ENCODE peak calls at places on chromosome X, in nine cellular contexts. One of them, this sample, is unnamed.

GRCh38 chrX:130055103-130055502 is 55.2 kb downstream of the ELF4 start:
- DNase-seq in activated naive CD4-positive, alpha-beta T cell treated with anti-CD3 and anti-CD28 coated beads for 36 hours: no peak
- DNase-seq in stromal cell of bone marrow: peak; percentile 37
- DNase-seq in AG08395: peak; percentile 71
- DNase-seq in BE2C: no peak
- DNase-seq in NCI-H524: no peak
- DNase-seq in SK-N-SH: no peak
- DNase-seq in GM12878: no peak
- DNase-seq in NCI-H1092: no peak
- DNase-seq in this sample: no peak

GRCh38 chrX:9122504-9123245 is 88.7 kb upstream of the FAM9B start:
- DNase-seq in GM12878: no peak
- DNase-seq in NCI-H524: no peak
- DNase-seq in SK-N-SH: no peak
- DNase-seq in AG08395: no peak
- DNase-seq in stromal cell of bone marrow: no peak
- DNase-seq in BE2C: no peak
- DNase-seq in NCI-H1092: no peak
- DNase-seq in activated naive CD4-positive, alpha-beta T cell treated with anti-CD3 and anti-CD28 coated beads for 36 hours: no peak
- DNase-seq in this sample: no peak

GRCh38 chrX:136291824-136292223 is 8.9 kb upstream of the ADGRG4 start:
- DNase-seq in NCI-H1092: no peak
- DNase-seq in SK-N-SH: no peak
- DNase-seq in stromal cell of bone marrow: no peak
- DNase-seq in BE2C: no peak
- DNase-seq in GM12878: no peak
- DNase-seq in NCI-H524: no peak
- DNase-seq in AG08395: no peak
- DNase-seq in activated naive CD4-positive, alpha-beta T cell treated with anti-CD3 and anti-CD28 coated beads for 36 hours: no peak
- DNase-seq in this sample: no peak

GRCh38 chrX:153457136-153457825 is 11.4 kb upstream of the TREX2 start:
- DNase-seq in NCI-H524: no peak
- DNase-seq in stromal cell of bone marrow: no peak
- DNase-seq in activated naive CD4-positive, alpha-beta T cell treated with anti-CD3 and anti-CD28 coated beads for 36 hours: no peak
- DNase-seq in GM12878: no peak
- DNase-seq in BE2C: no peak
- DNase-seq in NCI-H1092: no peak
- DNase-seq in AG08395: no peak
- DNase-seq in SK-N-SH: no peak
- DNase-seq in this sample: no peak

GRCh38 chrX:150856785-150857184 is 41.7 kb downstream of the CD99L2 start:
- DNase-seq in NCI-H524: no peak
- DNase-seq in activated naive CD4-positive, alpha-beta T cell treated with anti-CD3 and anti-CD28 coated beads for 36 hours: no peak
- DNase-seq in stromal cell of bone marrow: no peak
- DNase-seq in SK-N-SH: no peak
- DNase-seq in BE2C: no peak
- DNase-seq in AG08395: no peak
- DNase-seq in GM12878: no peak
- DNase-seq in NCI-H1092: no peak
- DNase-seq in this sample: no peak

GRCh38 chrX:40012800-40013682 is 84.7 kb downstream of the BCOR start:
- DNase-seq in NCI-H524: peak; percentile 53
- DNase-seq in BE2C: no peak
- DNase-seq in SK-N-SH: no peak
- DNase-seq in activated naive CD4-positive, alpha-beta T cell treated with anti-CD3 and anti-CD28 coated beads for 36 hours: peak; percentile 55
- DNase-seq in stromal cell of bone marrow: peak; percentile 31
- DNase-seq in AG08395: peak; percentile 37
- DNase-seq in NCI-H1092: peak; percentile 69
- DNase-seq in GM12878: no peak
- DNase-seq in this sample: no peak

GRCh38 chrX:49767231-49767630 is 61.9 kb upstream of the PAGE4 start:
- DNase-seq in SK-N-SH: no peak
- DNase-seq in NCI-H524: no peak
- DNase-seq in activated naive CD4-positive, alpha-beta T cell treated with anti-CD3 and anti-CD28 coated beads for 36 hours: no peak
- DNase-seq in AG08395: no peak
- DNase-seq in stromal cell of bone marrow: no peak
- DNase-seq in NCI-H1092: no peak
- DNase-seq in BE2C: no peak
- DNase-seq in GM12878: no peak
- DNase-seq in this sample: no peak

GRCh38 chrX:134774190-134775048 is 116.1 kb upstream of the PLAC1 start:
- DNase-seq in stromal cell of bone marrow: no peak
- DNase-seq in activated naive CD4-positive, alpha-beta T cell treated with anti-CD3 and anti-CD28 coated beads for 36 hours: no peak
- DNase-seq in GM12878: no peak
- DNase-seq in AG08395: no peak
- DNase-seq in SK-N-SH: no peak
- DNase-seq in BE2C: no peak
- DNase-seq in NCI-H1092: no peak
- DNase-seq in NCI-H524: no peak
- DNase-seq in this sample: no peak

GRCh38 chrX:54786972-54787371 is 11.1 kb downstream of the ITIH6 start:
- DNase-seq in GM12878: no peak
- DNase-seq in SK-N-SH: no peak
- DNase-seq in NCI-H524: no peak
- DNase-seq in activated naive CD4-positive, alpha-beta T cell treated with anti-CD3 and anti-CD28 coated beads for 36 hours: peak; percentile 59
- DNase-seq in AG08395: no peak
- DNase-seq in stromal cell of bone marrow: no peak
- DNase-seq in NCI-H1092: no peak
- DNase-seq in BE2C: peak; percentile 35
- DNase-seq in this sample: no peak

GRCh38 chrX:56069299-56069941 is 162.7 kb upstream of the KLF8 start:
- DNase-seq in SK-N-SH: no peak
- DNase-seq in BE2C: no peak
- DNase-seq in AG08395: no peak
- DNase-seq in stromal cell of bone marrow: no peak
- DNase-seq in GM12878: no peak
- DNase-seq in NCI-H1092: no peak
- DNase-seq in NCI-H524: no peak
- DNase-seq in activated naive CD4-positive, alpha-beta T cell treated with anti-CD3 and anti-CD28 coated beads for 36 hours: no peak
- DNase-seq in this sample: no peak

GRCh38 chrX:19683817-19684216 is 168.5 kb upstream of the MAP3K15 start:
- DNase-seq in NCI-H1092: no peak
- DNase-seq in stromal cell of bone marrow: no peak
- DNase-seq in SK-N-SH: no peak
- DNase-seq in NCI-H524: no peak
- DNase-seq in BE2C: no peak
- DNase-seq in AG08395: no peak
- DNase-seq in activated naive CD4-positive, alpha-beta T cell treated with anti-CD3 and anti-CD28 coated beads for 36 hours: peak; percentile 51
- DNase-seq in GM12878: no peak
- DNase-seq in this sample: peak; percentile 18

GRCh38 chrX:30851459-30851858 is 37.6 kb downstream of the TAB3 start:
- DNase-seq in NCI-H524: no peak
- DNase-seq in GM12878: no peak
- DNase-seq in AG08395: no peak
- DNase-seq in stromal cell of bone marrow: no peak
- DNase-seq in BE2C: no peak
- DNase-seq in NCI-H1092: no peak
- DNase-seq in SK-N-SH: no peak
- DNase-seq in activated naive CD4-positive, alpha-beta T cell treated with anti-CD3 and anti-CD28 coated beads for 36 hours: no peak
- DNase-seq in this sample: no peak

GRCh38 chrX:16778545-16778944 is 7.7 kb upstream of the TXLNG start:
- DNase-seq in NCI-H1092: no peak
- DNase-seq in stromal cell of bone marrow: no peak
- DNase-seq in AG08395: no peak
- DNase-seq in NCI-H524: no peak
- DNase-seq in activated naive CD4-positive, alpha-beta T cell treated with anti-CD3 and anti-CD28 coated beads for 36 hours: no peak
- DNase-seq in SK-N-SH: no peak
- DNase-seq in GM12878: no peak
- DNase-seq in BE2C: no peak
- DNase-seq in this sample: no peak

GRCh38 chrX:17038681-17039161 is 92.3 kb downstream of the REPS2 start:
- DNase-seq in BE2C: no peak
- DNase-seq in GM12878: no peak
- DNase-seq in AG08395: peak; percentile 13
- DNase-seq in NCI-H1092: no peak
- DNase-seq in activated naive CD4-positive, alpha-beta T cell treated with anti-CD3 and anti-CD28 coated beads for 36 hours: no peak
- DNase-seq in stromal cell of bone marrow: no peak
- DNase-seq in NCI-H524: no peak
- DNase-seq in SK-N-SH: peak; percentile 6
- DNase-seq in this sample: no peak

GRCh38 chrX:20139966-20140365 is 1.7 kb downstream of the EIF1AX start:
- DNase-seq in AG08395: peak; percentile 56
- DNase-seq in stromal cell of bone marrow: peak; percentile 42
- DNase-seq in BE2C: no peak
- DNase-seq in GM12878: no peak
- DNase-seq in SK-N-SH: no peak
- DNase-seq in activated naive CD4-positive, alpha-beta T cell treated with anti-CD3 and anti-CD28 coated beads for 36 hours: no peak
- DNase-seq in NCI-H524: no peak
- DNase-seq in NCI-H1092: no peak
- DNase-seq in this sample: no peak

GRCh38 chrX:69165116-69165651 is at the start of gene PJA1:
- DNase-seq in GM12878: no peak
- DNase-seq in stromal cell of bone marrow: peak; percentile 61
- DNase-seq in activated naive CD4-positive, alpha-beta T cell treated with anti-CD3 and anti-CD28 coated beads for 36 hours: peak; percentile 76
- DNase-seq in SK-N-SH: peak; percentile 88
- DNase-seq in NCI-H1092: peak; percentile 74
- DNase-seq in NCI-H524: peak; percentile 38
- DNase-seq in AG08395: peak; percentile 77
- DNase-seq in BE2C: peak; percentile 78
- DNase-seq in this sample: peak; percentile 79

GRCh38 chrX:123818243-123818642 is 41.6 kb upstream of the XIAP start:
- DNase-seq in BE2C: no peak
- DNase-seq in NCI-H1092: no peak
- DNase-seq in activated naive CD4-positive, alpha-beta T cell treated with anti-CD3 and anti-CD28 coated beads for 36 hours: no peak
- DNase-seq in SK-N-SH: no peak
- DNase-seq in AG08395: peak; percentile 63
- DNase-seq in stromal cell of bone marrow: peak; percentile 46
- DNase-seq in GM12878: no peak
- DNase-seq in NCI-H524: no peak
- DNase-seq in this sample: no peak

GRCh38 chrX:45771560-45772340 is 571.1 kb upstream of the DIPK2B start:
- DNase-seq in GM12878: no peak
- DNase-seq in stromal cell of bone marrow: no peak
- DNase-seq in NCI-H524: no peak
- DNase-seq in NCI-H1092: no peak
- DNase-seq in activated naive CD4-positive, alpha-beta T cell treated with anti-CD3 and anti-CD28 coated beads for 36 hours: peak; percentile 71
- DNase-seq in BE2C: no peak
- DNase-seq in SK-N-SH: no peak
- DNase-seq in AG08395: peak; percentile 18
- DNase-seq in this sample: peak; percentile 79

GRCh38 chrX:154730271-154730883 is 20.5 kb downstream of the GAB3 start:
- DNase-seq in activated naive CD4-positive, alpha-beta T cell treated with anti-CD3 and anti-CD28 coated beads for 36 hours: no peak
- DNase-seq in BE2C: no peak
- DNase-seq in NCI-H524: no peak
- DNase-seq in AG08395: peak; percentile 42
- DNase-seq in SK-N-SH: no peak
- DNase-seq in GM12878: no peak
- DNase-seq in stromal cell of bone marrow: no peak
- DNase-seq in NCI-H1092: no peak
- DNase-seq in this sample: no peak

GRCh38 chrX:23816179-23816578 is 33.2 kb downstream of the SAT1 start:
- DNase-seq in BE2C: no peak
- DNase-seq in AG08395: no peak
- DNase-seq in SK-N-SH: no peak
- DNase-seq in GM12878: no peak
- DNase-seq in stromal cell of bone marrow: no peak
- DNase-seq in NCI-H524: no peak
- DNase-seq in NCI-H1092: no peak
- DNase-seq in activated naive CD4-positive, alpha-beta T cell treated with anti-CD3 and anti-CD28 coated beads for 36 hours: no peak
- DNase-seq in this sample: no peak

GRCh38 chrX:120660638-120661037 is 30.8 kb upstream of the C1GALT1C1 start:
- DNase-seq in GM12878: no peak
- DNase-seq in stromal cell of bone marrow: no peak
- DNase-seq in SK-N-SH: no peak
- DNase-seq in AG08395: peak; percentile 35
- DNase-seq in NCI-H1092: no peak
- DNase-seq in activated naive CD4-positive, alpha-beta T cell treated with anti-CD3 and anti-CD28 coated beads for 36 hours: no peak
- DNase-seq in BE2C: no peak
- DNase-seq in NCI-H524: no peak
- DNase-seq in this sample: no peak

GRCh38 chrX:31969714-31970113 is 897.9 kb upstream of the FTHL17 start:
- DNase-seq in BE2C: no peak
- DNase-seq in NCI-H1092: no peak
- DNase-seq in SK-N-SH: no peak
- DNase-seq in AG08395: no peak
- DNase-seq in stromal cell of bone marrow: no peak
- DNase-seq in GM12878: no peak
- DNase-seq in activated naive CD4-positive, alpha-beta T cell treated with anti-CD3 and anti-CD28 coated beads for 36 hours: no peak
- DNase-seq in NCI-H524: no peak
- DNase-seq in this sample: no peak

GRCh38 chrX:39440734-39441305 is 639.6 kb downstream of the MID1IP1 start:
- DNase-seq in AG08395: no peak
- DNase-seq in GM12878: no peak
- DNase-seq in stromal cell of bone marrow: no peak
- DNase-seq in BE2C: no peak
- DNase-seq in NCI-H524: no peak
- DNase-seq in SK-N-SH: no peak
- DNase-seq in NCI-H1092: no peak
- DNase-seq in activated naive CD4-positive, alpha-beta T cell treated with anti-CD3 and anti-CD28 coated beads for 36 hours: peak; percentile 49
- DNase-seq in this sample: no peak

GRCh38 chrX:129706395-129707072 is 32.2 kb upstream of the XPNPEP2 start:
- DNase-seq in AG08395: no peak
- DNase-seq in stromal cell of bone marrow: no peak
- DNase-seq in NCI-H1092: peak; percentile 64
- DNase-seq in BE2C: peak; percentile 53
- DNase-seq in NCI-H524: no peak
- DNase-seq in GM12878: no peak
- DNase-seq in activated naive CD4-positive, alpha-beta T cell treated with anti-CD3 and anti-CD28 coated beads for 36 hours: no peak
- DNase-seq in SK-N-SH: peak; percentile 42
- DNase-seq in this sample: peak; percentile 41

GRCh38 chrX:119757979-119758681 is at the start of gene SOWAHD:
- DNase-seq in AG08395: no peak
- DNase-seq in stromal cell of bone marrow: no peak
- DNase-seq in SK-N-SH: peak; percentile 63
- DNase-seq in NCI-H524: peak; percentile 2
- DNase-seq in activated naive CD4-positive, alpha-beta T cell treated with anti-CD3 and anti-CD28 coated beads for 36 hours: no peak
- DNase-seq in NCI-H1092: no peak
- DNase-seq in BE2C: peak; percentile 33
- DNase-seq in GM12878: no peak
- DNase-seq in this sample: no peak

This sample was measured in DND-41.